ENCODE peak calls at places on chromosomes 7 and 10, in six cellular contexts. H is GM23248, E is GM12878, B is hepatocyte, R is neuronal stem cell, Y is Karpas-422. F is an unnamed sample.

GRCh38 chr10:113020425-113020753 is 70.3 kb downstream of the TCF7L2 start:
- DNase-seq in B (no peak), H (no peak), Y (no peak), R (no peak), E (no peak), F (no peak)

GRCh38 chr10:99966306-99966705 is 43.4 kb downstream of the DNMBP start:
- DNase-seq in H (peak), B (peak), R (no peak), Y (no peak), E (no peak), F (peak)

GRCh38 chr10:126014309-126014708 is 117.9 kb downstream of the FANK1 start:
- DNase-seq in Y (no peak), H (peak), R (no peak), B (no peak), E (no peak), F (peak)

GRCh38 chr7:1536768-1537630 is 6.5 kb downstream of the MAFK start:
- DNase-seq in Y (no peak), H (peak), R (peak), E (no peak), B (peak), F (peak)

GRCh38 chr7:73844131-73844547 is 1.8 kb upstream of the METTL27 start:
- DNase-seq in Y (no peak), R (no peak), H (no peak), E (no peak), B (no peak), F (no peak)

GRCh38 chr7:130936202-130936931 is 202.4 kb upstream of the KLF14 start:
- DNase-seq in Y (no peak), B (no peak), H (no peak), R (no peak), E (no peak), F (no peak)

GRCh38 chr7:34162017-34162565 is 256.8 kb downstream of the BMPER start:
- DNase-seq in E (no peak), H (no peak), Y (no peak), B (no peak), R (no peak), F (no peak)

GRCh38 chr7:134450296-134451000 is 8.5 kb downstream of the AKR1B1 start:
- DNase-seq in B (peak), Y (no peak), E (no peak), R (no peak), H (no peak), F (no peak)

GRCh38 chr7:6375346-6376101 is 72.2 kb downstream of the DAGLB start:
- DNase-seq in R (no peak), H (peak), B (peak), Y (peak), E (no peak), F (peak)

GRCh38 chr10:123614888-123615287 is 51.3 kb upstream of the GPR26 start:
- DNase-seq in R (peak), E (no peak), Y (peak), B (peak), H (peak), F (peak)

GRCh38 chr10:4067552-4068254 is 282.7 kb upstream of the KLF6 start:
- DNase-seq in R (no peak), H (peak), E (no peak), B (no peak), Y (no peak), F (no peak)

GRCh38 chr7:64045301-64046040 is at the start of gene ZNF727:
- DNase-seq in Y (no peak), H (no peak), R (no peak), E (no peak), B (no peak), F (no peak)

GRCh38 chr10:80186364-80187012 is 18.8 kb downstream of the ANXA11 start:
- DNase-seq in H (peak), E (no peak), B (no peak), Y (no peak), R (no peak), F (no peak)

GRCh38 chr10:47063858-47064257 is 152.6 kb downstream of the PTPN20 start:
- DNase-seq in B (no peak), E (no peak), H (no peak), Y (no peak), R (no peak), F (no peak)

GRCh38 chr7:46459942-46460341 is 538.9 kb upstream of the IGFBP3 start:
- DNase-seq in H (peak), Y (no peak), E (no peak), B (no peak), R (no peak), F (no peak)

GRCh38 chr7:102431617-102432298 is 1.6 kb upstream of the ORAI2 start:
- DNase-seq in B (peak), Y (peak), E (no peak), R (no peak), H (no peak), F (peak)

GRCh38 chr10:77555591-77556212 is 81.9 kb downstream of the KCNMA1 start:
- DNase-seq in R (no peak), E (no peak), H (no peak), B (no peak), Y (no peak), F (no peak)

GRCh38 chr10:101165736-101166135 is 34.6 kb downstream of the TLX1 start:
- DNase-seq in Y (no peak), H (no peak), E (no peak), R (no peak), B (no peak), F (no peak)

GRCh38 chr7:42023216-42023724 is 213.7 kb downstream of the GLI3 start:
- DNase-seq in Y (no peak), R (no peak), B (no peak), H (no peak), E (no peak), F (no peak)

GRCh38 chr7:50595538-50596102 is 30.4 kb upstream of the DDC start:
- DNase-seq in R (peak), H (peak), E (no peak), B (peak), Y (peak), F (peak)

GRCh38 chr10:92720306-92721165 is 30.8 kb downstream of the HHEX start:
- DNase-seq in H (no peak), E (no peak), B (no peak), Y (no peak), R (no peak), F (no peak)

GRCh38 chr10:72353028-72353962 is 1.4 kb downstream of the DNAJB12 start:
- DNase-seq in B (peak), Y (no peak), E (no peak), H (peak), R (no peak), F (peak)

GRCh38 chr10:117047947-117048346 is 43.0 kb upstream of the SHTN1 start:
- DNase-seq in R (no peak), B (no peak), Y (no peak), H (no peak), E (no peak), F (no peak)

GRCh38 chr10:3237055-3237454 is 64.5 kb upstream of the PITRM1 start:
- DNase-seq in B (no peak), R (no peak), H (no peak), Y (no peak), E (no peak), F (no peak)

GRCh38 chr10:24872049-24872789 is 80.2 kb downstream of the PRTFDC1 start:
- DNase-seq in B (no peak), E (no peak), H (peak), R (no peak), Y (no peak), F (no peak)

GRCh38 chr10:95236068-95236903 is 42.2 kb downstream of the ACSM6 start:
- DNase-seq in R (no peak), E (peak), Y (no peak), H (peak), B (no peak), F (peak)

GRCh38 chr10:31947144-31947926 is 18.7 kb upstream of the ARHGAP12 start:
- DNase-seq in B (peak), E (no peak), H (peak), Y (no peak), R (no peak), F (peak)

GRCh38 chr7:6623589-6624245 is 8.3 kb downstream of the ZNF853 start:
- DNase-seq in H (no peak), E (no peak), B (no peak), R (no peak), Y (no peak), F (no peak)

GRCh38 chr10:63711866-63712716 is 190.9 kb downstream of the REEP3 start:
- DNase-seq in E (no peak), B (peak), H (peak), R (no peak), Y (no peak), F (peak)

GRCh38 chr7:82625377-82625776 is 181.8 kb upstream of the CACNA2D1 start:
- DNase-seq in R (no peak), Y (no peak), E (no peak), H (no peak), B (no peak), F (no peak)

GRCh38 chr10:90986870-90987269 is 66.0 kb upstream of the ANKRD1 start:
- DNase-seq in E (no peak), R (no peak), B (no peak), H (no peak), Y (no peak), F (no peak)

GRCh38 chr10:89390875-89391576 is 1.4 kb upstream of the IFIT1 start:
- DNase-seq in H (no peak), R (no peak), E (no peak), Y (no peak), B (no peak), F (no peak)

GRCh38 chr10:45473126-45473525 is 99.1 kb downstream of the ALOX5 start:
- DNase-seq in H (no peak), Y (no peak), E (no peak), B (no peak), R (no peak), F (no peak)

GRCh38 chr7:74709880-74710671 is 52.6 kb downstream of the GTF2I start:
- DNase-seq in R (no peak), Y (peak), E (no peak), H (no peak), B (peak), F (peak)

GRCh38 chr10:124523301-124523871 is 61.8 kb downstream of the LHPP start:
- DNase-seq in H (peak), R (no peak), Y (peak), B (no peak), E (no peak), F (no peak)

GRCh38 chr10:27701971-27702537 is 43.6 kb downstream of the MKX start:
- DNase-seq in E (no peak), H (no peak), Y (no peak), R (peak), B (no peak), F (no peak)

GRCh38 chr7:103989785-103990775 is 622 bp upstream of the RELN start:
- DNase-seq in H (peak), E (no peak), Y (no peak), R (peak), B (peak), F (peak)

GRCh38 chr10:69965919-69966662 is 86.6 kb upstream of the MACROH2A2 start:
- DNase-seq in E (no peak), Y (no peak), R (no peak), H (peak), B (no peak), F (no peak)
- H2AFZ ChIP-seq in E (no peak), Y (no peak), R (no peak), H (no peak), B (no peak), F (no peak)

DNA sequence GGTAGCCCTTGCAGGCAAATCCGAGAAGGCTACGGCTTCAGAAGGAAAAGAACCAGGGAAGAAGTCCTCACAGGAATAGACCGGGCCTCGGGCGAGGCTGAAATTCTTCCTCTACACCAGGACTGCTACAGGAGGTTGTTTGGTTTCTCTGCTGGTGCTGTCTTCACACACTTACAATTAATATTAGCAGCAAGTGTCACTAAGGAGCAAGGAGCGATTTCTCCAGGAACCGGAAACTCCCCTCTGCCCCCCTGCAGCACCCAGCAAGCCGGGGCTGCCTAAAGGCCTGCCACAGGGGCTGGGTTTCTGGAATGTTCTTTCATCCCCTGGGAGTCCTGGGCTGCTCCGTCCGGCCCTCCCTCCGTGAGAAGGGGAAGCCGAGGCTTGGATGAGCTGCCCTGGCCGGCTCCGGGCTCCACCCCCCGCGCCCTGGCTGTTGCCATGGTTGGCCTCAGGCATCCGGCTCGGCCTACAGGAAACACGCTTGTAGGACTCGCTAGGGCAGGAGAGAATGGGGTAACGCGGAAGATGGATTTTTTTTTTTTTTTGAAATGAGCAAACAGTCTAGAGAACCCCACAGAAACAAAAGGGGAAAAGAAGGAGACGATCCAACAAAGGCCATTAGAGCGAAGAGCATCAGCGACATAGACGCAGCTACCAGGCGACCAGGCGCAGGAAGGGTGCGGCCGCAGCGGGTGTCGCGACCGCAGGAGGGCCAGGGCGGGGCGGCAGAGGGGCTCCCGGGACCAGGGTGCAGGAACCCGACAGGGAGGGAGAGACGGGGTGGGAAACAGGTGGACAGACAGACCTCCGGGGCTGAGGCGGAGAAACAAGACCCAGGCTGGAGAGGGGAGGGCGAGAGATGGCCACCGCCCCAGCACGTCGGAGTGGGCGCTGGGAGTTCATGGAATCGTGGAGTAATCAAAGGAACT is 33.0 kb downstream of the EN2 start:
- DNase-seq in R (no peak), Y (peak), E (no peak), H (peak), B (no peak), F (no peak)
- H2AFZ ChIP-seq in R (peak), Y (no peak), E (peak), H (peak), B (peak), F (peak)

GRCh38 chr7:136150311-136150710 is 173.2 kb upstream of the MTPN start:
- DNase-seq in H (no peak), B (no peak), E (no peak), R (no peak), Y (no peak), F (no peak)
- H2AFZ ChIP-seq in H (no peak), B (no peak), E (no peak), R (no peak), Y (no peak), F (peak)

DNA sequence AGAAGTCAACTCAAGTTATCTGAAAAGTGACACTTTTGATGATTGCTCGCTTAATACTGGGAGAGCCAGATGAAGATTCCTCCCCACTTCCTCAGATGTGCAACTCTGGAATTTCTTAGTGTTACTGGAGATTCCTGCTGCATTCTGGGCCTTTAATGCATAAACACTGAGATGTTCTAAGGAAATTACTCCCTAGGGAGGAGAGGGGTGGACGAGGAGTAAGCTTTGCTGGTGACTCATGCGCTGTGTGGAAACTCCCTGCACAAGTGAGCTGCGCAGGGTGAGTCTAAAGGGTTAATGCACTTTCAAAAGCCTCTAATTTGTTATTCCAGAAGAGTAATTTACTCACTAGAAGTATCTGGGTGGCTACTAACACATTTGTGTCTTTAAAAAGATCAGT is 46.3 kb downstream of the EGFR start:
- DNase-seq in R (no peak), H (peak), Y (no peak), E (peak), B (peak), F (peak)
- H2AFZ ChIP-seq in R (peak), H (no peak), Y (no peak), E (no peak), B (no peak), F (no peak)

DNA sequence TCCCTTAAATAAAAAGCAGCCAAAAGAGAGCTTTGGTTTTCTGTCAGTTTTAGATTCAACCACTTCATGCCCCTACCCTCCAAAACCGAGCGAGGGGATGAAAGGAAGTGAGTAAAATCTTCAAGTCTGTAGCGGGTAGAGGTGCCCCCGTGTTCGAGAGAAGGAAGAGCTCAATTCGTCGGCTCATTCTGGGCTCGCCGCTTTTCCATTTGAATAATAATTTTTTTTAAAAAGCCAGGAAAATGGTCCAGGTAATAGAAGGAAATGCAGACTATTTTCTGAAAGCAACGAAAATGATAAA is 436.2 kb upstream of the GALNT17 start:
- DNase-seq in R (no peak), B (no peak), Y (peak), E (no peak), H (peak), F (peak)
- H2AFZ ChIP-seq in R (no peak), B (peak), Y (no peak), E (peak), H (peak), F (peak)

GRCh38 chr7:119964065-119964464 is 308.9 kb upstream of the KCND2 start:
- DNase-seq in Y (no peak), H (peak), B (no peak), E (no peak), R (no peak), F (no peak)

GRCh38 chr7:119963654-119964053 is 309.3 kb upstream of the KCND2 start:
- DNase-seq in R (no peak), E (no peak), Y (no peak), B (no peak), H (no peak), F (no peak)

GRCh38 chr7:119969054-119969453 is 303.9 kb upstream of the KCND2 start:
- DNase-seq in E (no peak), B (no peak), R (no peak), H (no peak), Y (no peak), F (no peak)

GRCh38 chr7:119969763-119970162 is 303.2 kb upstream of the KCND2 start:
- DNase-seq in E (no peak), H (no peak), R (no peak), Y (no peak), B (no peak), F (no peak)

DNA sequence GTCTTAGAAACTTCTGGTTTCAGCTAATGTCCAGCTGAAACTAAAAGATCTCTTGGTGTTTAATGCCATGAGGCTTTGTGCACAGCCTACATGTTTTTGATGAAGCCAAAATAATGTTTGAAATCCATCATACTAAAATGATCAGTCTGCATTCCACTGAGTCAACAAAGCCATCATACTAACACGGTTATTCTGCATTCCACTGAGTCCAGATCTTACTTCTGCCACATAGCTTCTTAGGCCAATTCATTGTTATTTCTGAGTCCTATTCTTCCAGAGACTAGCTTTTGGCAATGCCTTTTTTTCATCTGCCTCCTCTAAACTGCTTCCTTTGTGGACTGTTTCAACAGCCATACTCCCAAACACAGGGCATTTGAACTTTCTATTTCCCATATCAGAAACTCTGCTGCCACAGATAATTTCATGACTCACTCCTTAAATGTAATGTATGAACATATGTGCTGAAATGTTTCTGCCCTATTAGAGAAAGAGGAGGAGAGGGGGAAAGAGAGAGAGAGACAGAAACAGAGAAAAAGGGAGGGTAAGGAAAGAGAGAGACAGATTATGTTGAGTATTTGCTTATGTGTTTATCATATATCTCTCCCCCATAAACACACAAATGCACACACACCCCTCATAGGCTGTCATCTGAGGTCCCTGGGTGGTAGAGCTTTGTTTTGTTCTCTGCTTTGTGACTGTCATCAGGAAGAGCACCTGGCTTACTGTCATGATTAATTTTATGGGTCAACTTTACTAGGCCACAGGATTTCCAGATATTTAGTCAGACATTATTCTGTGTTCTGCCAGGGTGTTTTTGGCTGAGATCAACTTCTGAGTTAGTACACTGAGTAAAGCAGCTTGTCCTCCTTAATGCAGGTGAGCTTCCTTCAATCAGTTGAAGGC is 308.1 kb upstream of the KCND2 start:
- DNase-seq in B (no peak), Y (no peak), R (no peak), E (no peak), H (peak), F (peak)
- H2AFZ ChIP-seq in B (peak), Y (no peak), R (peak), E (no peak), H (peak), F (peak)

F was measured in mammary epithelial cell.